ENCODE peak calls at places on chromosomes 12 and 14, in five cellular contexts. One of them, this sample, is unnamed.

GRCh38 chr12:57474862-57475261 is 4.8 kb downstream of the ARHGAP9 start:
- DNase-seq in ovary: no peak
- DNase-seq in lung: no peak
- DNase-seq in GM23248: no peak
- DNase-seq in Karpas-422: no peak
- DNase-seq in this sample: no peak

GRCh38 chr12:50040657-50041056 is 15.4 kb upstream of the RACGAP1 start:
- DNase-seq in Karpas-422: no peak
- DNase-seq in GM23248: no peak
- DNase-seq in ovary: no peak
- DNase-seq in lung: no peak
- DNase-seq in this sample: no peak

GRCh38 chr14:90491868-90492560 is 95.2 kb downstream of the CALM1 start:
- DNase-seq in lung: no peak
- DNase-seq in GM23248: peak; percentile 40
- DNase-seq in ovary: no peak
- DNase-seq in Karpas-422: no peak
- DNase-seq in this sample: no peak

GRCh38 chr12:32895688-32896437 is 714 bp downstream of the PKP2 start:
- DNase-seq in Karpas-422: no peak
- DNase-seq in ovary: peak; percentile 36
- DNase-seq in GM23248: no peak
- DNase-seq in lung: no peak
- DNase-seq in this sample: no peak

GRCh38 chr14:63777024-63777423 is 49.2 kb upstream of the SGPP1 start:
- DNase-seq in Karpas-422: no peak
- DNase-seq in lung: no peak
- DNase-seq in GM23248: peak; percentile 66
- DNase-seq in ovary: no peak
- DNase-seq in this sample: no peak

GRCh38 chr14:36512585-36513003 is 7.4 kb downstream of the NKX2-1 start:
- DNase-seq in Karpas-422: no peak
- DNase-seq in GM23248: no peak
- DNase-seq in ovary: no peak
- DNase-seq in lung: no peak
- DNase-seq in this sample: no peak

GRCh38 chr12:71157601-71158233 is at the start of gene TSPAN8:
- DNase-seq in GM23248: no peak
- DNase-seq in ovary: no peak
- DNase-seq in Karpas-422: no peak
- DNase-seq in lung: no peak
- DNase-seq in this sample: no peak

GRCh38 chr12:13562915-13563742 is 366.6 kb downstream of the EMP1 start:
- DNase-seq in GM23248: no peak
- DNase-seq in Karpas-422: no peak
- DNase-seq in lung: no peak
- DNase-seq in ovary: peak; percentile 8
- DNase-seq in this sample: no peak

GRCh38 chr12:44794867-44795266 is 81.2 kb downstream of the NELL2 start:
- DNase-seq in GM23248: no peak
- DNase-seq in ovary: no peak
- DNase-seq in lung: no peak
- DNase-seq in Karpas-422: no peak
- DNase-seq in this sample: no peak

DNA sequence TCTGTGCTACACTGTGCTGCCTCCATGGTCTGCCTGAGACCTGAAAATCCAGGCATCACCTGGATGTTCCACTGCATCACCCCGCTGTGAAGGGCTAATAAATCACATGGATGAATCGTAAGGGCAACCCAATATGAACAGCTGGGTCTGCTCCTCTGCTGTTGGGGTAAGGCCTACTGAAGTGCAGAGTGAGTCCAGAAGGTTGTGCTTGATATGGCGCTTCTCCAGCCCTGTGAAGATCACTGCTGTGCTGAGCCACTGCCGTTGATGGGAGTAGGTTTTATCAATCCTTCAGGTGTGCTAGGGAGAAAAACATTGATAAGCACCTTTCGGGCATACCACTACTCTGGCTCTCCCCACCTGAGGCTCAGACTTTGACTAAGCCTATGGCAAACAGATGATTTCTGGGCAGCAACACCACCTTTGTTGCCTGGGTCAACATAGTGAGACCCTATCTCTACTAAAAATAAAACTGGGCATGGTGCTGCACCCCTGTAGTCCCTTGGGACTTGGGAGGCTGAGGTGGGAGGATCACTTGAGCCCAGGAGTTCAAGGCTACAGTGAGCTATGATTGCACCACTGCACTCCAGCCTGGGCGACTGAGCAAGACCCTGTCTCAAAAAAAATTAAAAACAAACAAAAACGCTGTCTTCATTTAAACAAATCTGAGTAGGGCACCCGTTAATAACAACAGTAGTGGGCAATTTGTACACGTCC is 1.7 kb downstream of the ACVRL1 start:
- DNase-seq in GM23248: no peak
- DNase-seq in lung: no peak
- DNase-seq in ovary: no peak
- DNase-seq in Karpas-422: no peak
- DNase-seq in this sample: no peak
- H3K27ac ChIP-seq in GM23248: no peak overlapping the region
- H3K27ac ChIP-seq in lung: no peak overlapping the region
- H3K27ac ChIP-seq in ovary: no peak overlapping the region
- H3K27ac ChIP-seq in Karpas-422: no peak overlapping the region
- H3K27ac ChIP-seq in this sample: peak overlapping the region; percentile 42

DNA sequence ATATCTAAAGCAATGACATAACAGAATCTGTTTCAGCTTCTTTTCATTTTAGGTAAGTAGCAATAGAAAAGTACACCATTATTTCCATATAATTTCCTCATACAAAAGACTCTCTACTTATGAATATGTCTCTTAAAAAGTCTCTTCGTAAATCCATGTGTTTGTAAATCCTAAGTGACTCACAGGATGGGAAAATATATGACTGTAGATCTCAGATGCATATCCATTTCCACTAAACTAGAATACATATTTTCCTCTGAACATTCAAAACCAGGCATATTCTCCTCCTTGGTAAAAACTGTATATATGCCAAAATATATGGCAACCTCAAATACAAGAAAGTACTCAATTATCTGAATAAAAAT is 93.6 kb downstream of the TXNDC16 start:
- DNase-seq in lung: no peak
- DNase-seq in Karpas-422: no peak
- DNase-seq in GM23248: peak; percentile 29
- DNase-seq in ovary: no peak
- DNase-seq in this sample: no peak
- H3K27ac ChIP-seq in lung: no peak overlapping the region
- H3K27ac ChIP-seq in Karpas-422: no peak overlapping the region
- H3K27ac ChIP-seq in GM23248: peak overlapping the region; percentile 55
- H3K27ac ChIP-seq in ovary: no peak overlapping the region
- H3K27ac ChIP-seq in this sample: no peak overlapping the region

GRCh38 chr14:69713976-69714716 is 52.8 kb upstream of the SRSF5 start:
- DNase-seq in lung: no peak
- DNase-seq in ovary: no peak
- DNase-seq in GM23248: no peak
- DNase-seq in Karpas-422: no peak
- DNase-seq in this sample: no peak

GRCh38 chr14:69712637-69713088 is 54.3 kb upstream of the SRSF5 start:
- DNase-seq in Karpas-422: no peak
- DNase-seq in ovary: no peak
- DNase-seq in GM23248: no peak
- DNase-seq in lung: peak; percentile 82
- DNase-seq in this sample: peak; percentile 72

GRCh38 chr14:69716483-69717187 is 50.3 kb upstream of the SRSF5 start:
- DNase-seq in Karpas-422: no peak
- DNase-seq in GM23248: peak; percentile 90
- DNase-seq in ovary: no peak
- DNase-seq in lung: no peak
- DNase-seq in this sample: no peak

GRCh38 chr14:69713127-69713800 is 53.7 kb upstream of the SRSF5 start:
- DNase-seq in Karpas-422: no peak
- DNase-seq in ovary: no peak
- DNase-seq in lung: no peak
- DNase-seq in GM23248: no peak
- DNase-seq in this sample: no peak

GRCh38 chr14:69715725-69716482 is 51.0 kb upstream of the SRSF5 start:
- DNase-seq in GM23248: peak; percentile 76
- DNase-seq in ovary: peak; percentile 54
- DNase-seq in Karpas-422: no peak
- DNase-seq in lung: peak; percentile 80
- DNase-seq in this sample: peak; percentile 87
- H3K27ac ChIP-seq in GM23248: peak overlapping the region; percentile 96
- H3K27ac ChIP-seq in ovary: no peak overlapping the region
- H3K27ac ChIP-seq in Karpas-422: no peak overlapping the region
- H3K27ac ChIP-seq in lung: no peak overlapping the region
- H3K27ac ChIP-seq in this sample: no peak overlapping the region

DNA sequence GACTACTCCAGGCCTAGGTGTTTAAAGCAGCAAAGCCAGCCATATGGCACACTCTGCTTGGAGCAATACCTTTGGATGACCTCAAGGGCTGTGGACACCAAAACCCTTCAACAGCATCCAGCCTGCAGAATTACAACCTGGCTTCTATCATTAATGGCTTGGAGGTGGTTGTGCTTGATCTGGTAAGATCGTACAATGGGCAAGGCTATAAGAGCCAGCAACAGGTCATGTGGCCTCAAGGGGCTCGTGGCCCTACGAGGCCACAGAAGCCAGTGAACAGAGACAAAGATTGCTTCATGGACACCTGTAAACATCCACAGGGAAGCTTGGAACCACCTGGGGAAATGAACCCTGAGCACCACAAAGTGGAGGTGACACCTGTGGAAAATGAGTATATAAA is 657.3 kb downstream of the BCL11B start:
- DNase-seq in Karpas-422: no peak
- DNase-seq in lung: no peak
- DNase-seq in ovary: no peak
- DNase-seq in GM23248: no peak
- DNase-seq in this sample: no peak
- H3K27ac ChIP-seq in Karpas-422: no peak overlapping the region
- H3K27ac ChIP-seq in lung: no peak overlapping the region
- H3K27ac ChIP-seq in ovary: no peak overlapping the region
- H3K27ac ChIP-seq in GM23248: no peak overlapping the region
- H3K27ac ChIP-seq in this sample: no peak overlapping the region

GRCh38 chr12:29148958-29149690 is at the start of gene FAR2:
- DNase-seq in GM23248: peak; percentile 65
- DNase-seq in lung: peak; percentile 43
- DNase-seq in ovary: no peak
- DNase-seq in Karpas-422: no peak
- DNase-seq in this sample: no peak
- H3K27ac ChIP-seq in GM23248: no peak within 1 kb of the TSS
- H3K27ac ChIP-seq in lung: peak within 1 kb of the TSS; percentile 80
- H3K27ac ChIP-seq in ovary: no peak within 1 kb of the TSS
- H3K27ac ChIP-seq in Karpas-422: no peak within 1 kb of the TSS
- H3K27ac ChIP-seq in this sample: peak within 1 kb of the TSS; percentile 28

This sample was measured in adrenal gland.